ENCODE peak calls at places on chromosomes 4 and X, in nine cellular contexts. G, Y, T, I, K, H, P, Q and B are unnamed samples.
A peak's percentile ranks its signal among the peaks of the same experiment; 100 is the strongest.

GRCh38 chr4:137125011-137125410 is 407.3 kb downstream of the PCDH18 start:
- DNase-seq in Y (peak; percentile 28), T (no peak), P (no peak), G (no peak), K (no peak), Q (no peak), I (peak; percentile 17), H (peak; percentile 55), B (no peak)

GRCh38 chr4:154029171-154029570 is 240.3 kb upstream of the SFRP2 start:
- DNase-seq in I (no peak), T (no peak), P (no peak), K (no peak), H (no peak), Y (no peak), Q (no peak), G (no peak), B (no peak)

GRCh38 chrX:20591246-20591645 is 324.5 kb upstream of the RPS6KA3 start:
- DNase-seq in H (no peak), P (no peak), I (no peak), Y (no peak), K (no peak), G (no peak), Q (no peak), T (no peak), B (no peak)

GRCh38 chr4:5412296-5412695 is 296.1 kb downstream of the EVC2 start:
- DNase-seq in Y (no peak), K (no peak), T (no peak), H (no peak), P (no peak), G (no peak), Q (no peak), I (no peak), B (no peak)

GRCh38 chrX:43846558-43846957 is 35.7 kb downstream of the MAOB start:
- DNase-seq in H (no peak), K (no peak), I (no peak), G (no peak), P (no peak), T (no peak), Q (no peak), Y (no peak), B (no peak)

GRCh38 chr4:150215601-150216000 is 137.4 kb downstream of the DCLK2 start:
- DNase-seq in I (no peak), Y (no peak), Q (no peak), T (no peak), G (no peak), K (no peak), P (no peak), H (no peak), B (no peak)

GRCh38 chr4:93187892-93188291 is 640.7 kb upstream of the ATOH1 start:
- DNase-seq in I (no peak), G (no peak), Q (peak; percentile 8), P (no peak), H (no peak), T (no peak), K (no peak), Y (no peak), B (no peak)

GRCh38 chrX:132165005-132165404 is 37.2 kb upstream of the FRMD7 start:
- DNase-seq in G (no peak), Y (no peak), T (no peak), Q (no peak), P (no peak), K (no peak), H (no peak), I (no peak), B (no peak)

GRCh38 chr4:19547463-19547862 is 704.2 kb upstream of the SLIT2 start:
- DNase-seq in I (no peak), P (no peak), Y (no peak), T (no peak), G (no peak), Q (no peak), K (no peak), H (no peak), B (no peak)

GRCh38 chr4:88610771-88611170 is 18.5 kb downstream of the HERC3 start:
- DNase-seq in T (no peak), H (peak; percentile 31), I (peak; percentile 50), K (no peak), G (peak; percentile 82), Y (peak; percentile 89), Q (no peak), P (no peak), B (no peak)

GRCh38 chr4:2263701-2264321 is 1.9 kb upstream of the MXD4 start:
- DNase-seq in I (no peak), P (no peak), G (peak; percentile 18), T (no peak), Q (no peak), H (no peak), K (no peak), Y (peak; percentile 45), B (no peak)

GRCh38 chr4:145618210-145618911 is 824 bp upstream of the MMAA start:
- DNase-seq in G (peak; percentile 33), K (no peak), T (no peak), H (no peak), P (peak; percentile 9), Q (no peak), Y (peak; percentile 66), I (no peak), B (peak; percentile 0)

GRCh38 chrX:130091976-130092522 is 18.2 kb downstream of the ELF4 start:
- DNase-seq in H (no peak), T (peak; percentile 64), Y (peak; percentile 62), P (no peak), K (no peak), Q (peak; percentile 70), G (peak; percentile 57), I (no peak), B (no peak)

GRCh38 chrX:13046035-13046851 is 1.8 kb upstream of the FAM9C start:
- DNase-seq in G (no peak), P (no peak), Y (no peak), K (no peak), I (no peak), H (no peak), Q (no peak), T (no peak), B (no peak)

DNA sequence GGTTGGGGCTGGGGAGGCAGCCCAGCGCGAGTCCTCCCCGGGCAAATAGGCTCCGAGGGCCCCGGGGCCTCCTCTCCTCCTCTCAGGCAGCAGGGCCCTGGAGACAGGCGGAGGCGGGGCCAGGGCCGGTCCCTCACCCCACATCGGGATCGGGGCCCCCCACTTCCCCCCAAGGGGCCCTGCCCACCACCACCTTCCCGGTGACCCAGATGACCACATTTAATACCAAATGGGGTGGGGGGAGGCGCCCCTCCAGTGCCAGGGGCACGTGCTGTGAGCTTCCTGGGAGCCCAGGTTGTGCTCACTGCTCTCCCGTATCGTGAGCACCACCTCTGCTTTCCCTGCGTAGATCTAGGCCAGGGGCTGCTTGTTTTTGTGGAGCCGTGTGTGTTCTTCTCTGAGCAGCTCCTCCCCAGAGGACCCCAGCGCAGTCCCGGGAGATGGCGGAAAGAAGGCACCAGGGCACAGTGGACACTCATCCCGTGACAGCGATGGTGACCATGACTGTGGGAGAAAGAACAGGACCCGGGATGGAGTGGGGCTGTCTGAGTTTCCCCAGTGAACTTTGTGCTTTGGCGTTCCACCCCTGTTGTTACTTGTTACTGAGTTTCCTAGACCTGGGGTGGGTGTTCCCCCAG is 2.1 kb downstream of the PNMA6A start:
- DNase-seq in P (no peak), G (no peak), I (no peak), H (no peak), K (no peak), T (no peak), Y (no peak), Q (no peak), B (no peak)
- H3K27ac ChIP-seq in P (no peak overlapping the region), G (no peak overlapping the region), I (no peak overlapping the region), H (no peak overlapping the region), K (no peak overlapping the region), T (no peak overlapping the region), Y (no peak overlapping the region), Q (no peak overlapping the region), B (no peak overlapping the region)

GRCh38 chr4:138243369-138243768 is 1.2 kb upstream of the SLC7A11 start:
- DNase-seq in H (no peak), I (no peak), G (no peak), Q (no peak), K (no peak), P (no peak), T (no peak), Y (no peak), B (no peak)
- H3K27ac ChIP-seq in H (peak overlapping the region; percentile 88), I (no peak overlapping the region), G (no peak overlapping the region), Q (no peak overlapping the region), K (peak overlapping the region; percentile 99), P (no peak overlapping the region), T (no peak overlapping the region), Y (no peak overlapping the region), B (no peak overlapping the region)

DNA sequence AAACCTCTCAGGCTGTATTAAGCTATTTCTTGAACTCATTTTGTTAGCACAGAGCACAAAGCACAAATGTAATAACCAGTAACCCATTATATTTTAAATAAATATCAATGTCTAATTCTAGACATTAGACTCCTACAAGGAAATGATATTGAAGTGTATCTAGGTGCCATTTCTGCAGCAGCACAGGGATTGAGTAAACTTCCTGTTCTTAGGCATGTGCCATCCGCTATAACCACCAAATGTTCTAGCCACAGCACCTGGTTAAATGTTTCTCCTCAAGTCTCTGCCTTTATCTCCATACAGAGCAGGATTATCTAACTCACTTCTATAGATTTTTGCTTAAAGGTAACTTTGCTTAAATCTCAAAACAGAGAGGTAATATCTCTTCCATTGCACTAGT is 51.4 kb downstream of the SGMS2 start:
- DNase-seq in G (no peak), I (no peak), P (no peak), Q (no peak), Y (no peak), K (no peak), T (no peak), H (no peak), B (no peak)
- H3K27ac ChIP-seq in G (no peak overlapping the region), I (no peak overlapping the region), P (no peak overlapping the region), Q (no peak overlapping the region), Y (no peak overlapping the region), K (no peak overlapping the region), T (no peak overlapping the region), H (no peak overlapping the region), B (no peak overlapping the region)

DNA sequence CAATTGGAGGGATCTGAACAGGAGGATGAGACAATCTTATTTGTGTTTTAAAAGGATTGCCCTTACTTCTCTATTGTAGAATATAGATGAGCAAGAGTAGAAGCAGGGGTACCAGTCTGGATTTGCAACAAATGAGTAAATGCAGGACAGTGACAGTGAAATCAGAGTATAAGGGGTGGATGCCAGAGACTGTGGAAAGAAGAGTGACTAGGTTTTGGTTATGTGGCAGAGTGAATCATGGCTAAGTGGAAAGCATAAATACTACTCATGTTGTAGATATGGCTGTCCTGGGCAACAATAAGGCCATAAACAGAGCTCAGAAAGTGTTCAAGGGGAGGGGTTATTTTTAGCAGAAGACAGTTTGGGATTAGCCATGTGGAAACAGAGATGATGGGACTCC is 6.0 kb upstream of the VSIG4 start:
- DNase-seq in T (no peak), G (no peak), Q (no peak), I (no peak), K (no peak), Y (no peak), H (no peak), P (no peak), B (no peak)
- H3K27ac ChIP-seq in T (no peak overlapping the region), G (no peak overlapping the region), Q (no peak overlapping the region), I (no peak overlapping the region), K (no peak overlapping the region), Y (no peak overlapping the region), H (no peak overlapping the region), P (no peak overlapping the region), B (no peak overlapping the region)